ENCODE peak calls at places on chromosomes 2 and 18, in five cellular contexts. Y is transverse colon; I is CD4-positive, CD25-positive, alpha-beta regulatory T cell; P is right cardiac atrium; Z is WERI-Rb-1. V is an unnamed sample. For H3K27me3, the result is how much of the 10 kb centered on the place peaks cover.

GRCh38 chr2:219627105-219628100 is at the start of gene SLC4A3:
- DNase-seq in Z (peak), Y (no peak), P (peak), I (no peak), V (peak)

GRCh38 chr18:44601447-44601846 is 79.2 kb upstream of the SETBP1 start:
- DNase-seq in Z (no peak), Y (no peak), P (no peak), I (no peak), V (no peak)

GRCh38 chr2:225270861-225271260 is 128.6 kb upstream of the NYAP2 start:
- DNase-seq in Z (peak), I (no peak), P (no peak), Y (no peak), V (no peak)

GRCh38 chr18:38923136-38923535 is 1357.5 kb upstream of the CELF4 start:
- DNase-seq in P (no peak), Z (no peak), Y (no peak), I (no peak), V (no peak)

GRCh38 chr2:164967781-164968228 is 12.5 kb upstream of the SLC38A11 start:
- DNase-seq in P (no peak), Z (peak), Y (no peak), I (no peak), V (no peak)

GRCh38 chr2:9712263-9712662 is 81.5 kb upstream of the YWHAQ start:
- DNase-seq in Y (no peak), Z (no peak), I (no peak), P (peak), V (no peak)

GRCh38 chr2:201234167-201235139 is 25.9 kb upstream of the CASP8 start:
- DNase-seq in I (no peak), Z (no peak), P (no peak), Y (no peak), V (no peak)

GRCh38 chr2:118292991-118293390 is 204.7 kb downstream of the INSIG2 start:
- DNase-seq in P (no peak), Y (no peak), I (no peak), Z (no peak), V (no peak)

GRCh38 chr2:46230115-46230571 is 67.1 kb upstream of the EPAS1 start:
- DNase-seq in Y (no peak), I (no peak), P (peak), Z (no peak), V (peak)

GRCh38 chr18:7000484-7001096 is 117.0 kb downstream of the LAMA1 start:
- DNase-seq in Z (no peak), I (no peak), P (no peak), Y (no peak), V (no peak)

GRCh38 chr2:225781145-225781544 is 381.6 kb downstream of the NYAP2 start:
- DNase-seq in P (no peak), I (no peak), Z (no peak), Y (no peak), V (no peak)

GRCh38 chr18:45780568-45780967 is 44.9 kb upstream of the SIGLEC15 start:
- DNase-seq in Z (no peak), Y (no peak), I (no peak), P (no peak), V (no peak)

GRCh38 chr2:241635756-241636155 is 1.2 kb downstream of the THAP4 start:
- DNase-seq in Y (no peak), P (no peak), I (no peak), Z (no peak), V (no peak)

GRCh38 chr2:231685349-231686191 is 22.8 kb upstream of the PTMA start:
- DNase-seq in Z (peak), Y (no peak), P (no peak), I (no peak), V (peak)

DNA sequence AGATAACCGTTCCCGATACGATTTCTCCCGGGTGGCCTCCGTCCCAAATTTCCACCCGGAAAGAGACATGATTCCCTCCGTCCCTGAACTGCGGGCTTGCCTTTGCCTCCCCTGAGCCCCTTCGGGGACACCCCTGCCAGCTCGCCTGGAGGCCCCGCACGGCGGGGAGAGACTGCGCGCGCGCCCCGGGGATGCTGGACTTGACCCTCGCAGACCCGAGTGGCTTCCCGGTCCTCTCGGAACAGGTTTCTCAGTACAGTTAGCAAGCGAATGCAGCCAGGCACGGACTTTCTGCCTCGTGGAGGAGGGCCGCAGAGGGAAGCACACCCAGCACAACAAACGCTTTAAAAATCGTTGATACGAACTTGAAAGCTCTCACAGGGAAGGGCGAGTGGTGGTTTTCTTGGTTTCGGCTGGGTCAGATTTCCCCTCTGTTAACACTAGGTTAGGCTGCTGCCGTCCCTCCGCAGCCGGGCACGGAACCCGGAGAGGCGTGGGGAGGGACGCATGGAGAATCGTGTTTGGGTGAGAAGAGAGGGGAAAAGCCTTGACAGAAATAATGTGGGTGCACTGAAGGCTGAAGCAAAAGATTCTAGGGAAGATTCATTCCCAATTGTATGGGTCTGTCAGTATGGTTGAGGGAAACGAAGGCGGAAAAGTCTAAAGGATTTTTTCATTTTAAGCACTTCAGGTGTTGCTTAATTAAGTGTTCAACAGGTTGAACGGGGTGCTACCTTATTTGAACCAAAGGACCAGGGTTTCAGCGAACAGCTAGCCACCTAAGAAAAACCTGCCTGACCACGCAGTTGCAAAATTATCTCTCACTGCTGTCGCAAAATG is 916 bp downstream of the TNFRSF11A start:
- DNase-seq in Z (peak), Y (peak), I (no peak), P (peak), V (peak)
- H3K27me3 ChIP-seq in Z (under half), Y (half or more), I (under half), P (under half), V (half or more)

GRCh38 chr2:120346034-120346666 is at the start of gene INHBB:
- DNase-seq in P (peak), Y (peak), Z (peak), I (no peak), V (peak)
- H3K27me3 ChIP-seq in P (under half), Y (half or more), Z (under half), I (under half), V (half or more)

GRCh38 chr2:98372579-98372978 is 26.3 kb downstream of the CNGA3 start:
- DNase-seq in I (no peak), P (no peak), Z (no peak), Y (no peak), V (no peak)
- H3K27me3 ChIP-seq in I (under half), P (under half), Z (under half), Y (under half), V (under half)

GRCh38 chr18:57430166-57430958 is 4.8 kb upstream of the ONECUT2 start:
- DNase-seq in Y (no peak), I (no peak), Z (peak), P (no peak), V (no peak)

GRCh38 chr18:57430983-57431382 is 4.2 kb upstream of the ONECUT2 start:
- DNase-seq in Z (no peak), Y (no peak), P (no peak), I (no peak), V (no peak)

GRCh38 chr18:57428221-57429150 is 6.7 kb upstream of the ONECUT2 start:
- DNase-seq in Y (no peak), I (no peak), Z (no peak), P (no peak), V (peak)

GRCh38 chr18:57431512-57432080 is 3.6 kb upstream of the ONECUT2 start:
- DNase-seq in I (no peak), Y (no peak), Z (no peak), P (no peak), V (no peak)

GRCh38 chr18:57429607-57430165 is 5.5 kb upstream of the ONECUT2 start:
- DNase-seq in P (no peak), Y (no peak), Z (no peak), I (no peak), V (no peak)
- H3K27me3 ChIP-seq in P (under half), Y (half or more), Z (under half), I (half or more), V (half or more)

DNA sequence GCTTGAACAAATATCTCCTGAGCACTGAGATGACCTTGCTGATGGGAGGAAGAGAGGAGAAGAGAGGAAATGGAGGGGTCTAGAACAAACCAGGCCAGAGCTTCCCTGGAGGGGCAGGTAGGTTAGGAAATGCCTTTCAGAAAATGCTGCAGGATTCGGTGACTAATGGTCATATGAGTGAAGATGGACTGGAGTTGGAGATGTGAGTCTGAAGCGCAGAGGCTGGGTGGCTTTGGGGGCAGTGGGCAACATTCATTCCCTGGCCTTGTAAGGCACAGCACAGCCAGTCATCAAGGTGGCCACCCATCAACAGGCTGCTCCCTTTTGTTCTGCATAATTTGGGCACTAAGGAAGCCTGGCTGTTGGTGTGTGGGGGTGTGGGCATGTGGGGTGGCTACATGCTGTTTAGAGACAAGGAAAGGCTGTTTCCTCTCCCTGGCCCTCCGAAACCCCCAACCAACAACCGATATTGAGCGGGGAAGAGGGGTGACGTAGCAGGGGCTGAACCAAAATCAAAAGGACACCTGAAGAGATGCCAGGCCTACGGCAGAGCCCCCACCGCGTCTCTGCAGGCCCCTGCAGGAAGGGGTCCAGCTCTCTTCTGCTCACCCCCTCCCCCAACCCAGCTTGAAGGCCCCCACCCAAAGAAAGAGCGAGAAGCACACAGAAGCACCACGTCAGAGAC is 1.5 kb downstream of the SLC30A3 start:
- DNase-seq in Z (no peak), P (no peak), I (no peak), Y (no peak), V (no peak)
- H3K27me3 ChIP-seq in Z (under half), P (under half), I (under half), Y (half or more), V (half or more)

DNA sequence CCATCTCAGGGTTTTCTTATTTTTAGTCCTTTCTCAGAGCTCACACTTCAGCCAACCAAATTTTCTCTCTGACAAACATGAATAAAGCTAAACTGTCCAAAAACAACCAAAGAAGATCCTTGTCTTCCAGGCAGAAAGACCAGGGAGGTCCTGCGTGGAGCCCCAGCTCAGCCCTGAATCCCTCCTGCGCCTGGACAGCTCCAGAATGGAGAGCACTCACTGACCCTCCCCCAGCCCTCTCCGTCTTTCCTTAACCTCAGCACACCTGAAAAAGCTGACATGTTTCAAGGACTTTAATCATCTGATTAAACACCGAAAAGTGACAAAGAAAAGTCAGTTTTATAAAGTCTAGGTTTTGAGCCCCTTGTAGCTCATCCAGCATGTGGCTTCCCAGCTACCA is 22.9 kb upstream of the GNAL start:
- DNase-seq in I (no peak), Y (no peak), Z (no peak), P (no peak), V (no peak)
- H3K27me3 ChIP-seq in I (under half), Y (under half), Z (under half), P (under half), V (under half)

DNA sequence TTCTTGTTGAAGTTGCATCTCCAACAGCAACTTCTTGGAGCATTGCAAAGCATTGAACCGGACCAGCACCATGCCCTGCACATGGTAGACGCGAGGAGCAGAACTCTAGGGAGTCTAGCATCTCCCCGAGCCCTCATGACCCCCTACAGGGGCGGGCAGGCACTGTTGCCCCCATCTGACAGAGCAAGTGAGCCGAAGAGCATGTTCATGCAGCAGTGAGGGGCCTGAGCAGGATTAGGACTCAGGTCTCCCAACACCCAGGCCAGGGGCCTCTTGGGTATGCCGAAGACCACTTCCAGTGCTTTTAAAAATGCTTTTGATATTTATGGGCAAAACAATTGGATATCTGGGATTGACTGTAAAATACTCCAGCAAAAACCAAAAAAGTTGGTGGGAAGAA is 163.3 kb downstream of the TFCP2L1 start:
- DNase-seq in I (no peak), P (no peak), Z (no peak), Y (no peak), V (no peak)
- H3K27me3 ChIP-seq in I (under half), P (under half), Z (under half), Y (under half), V (under half)